ENCODE peak calls at places on chromosomes 4 and X, in seven cellular contexts. W is uterus, T is body of pancreas, F is thyroid gland, M is NB4, V is transverse colon, S is lower leg skin. G is an unnamed sample.

GRCh38 chrX:111041018-111041462 is 55.0 kb upstream of the PAK3 start:
- DNase-seq in W (no peak), T (peak; percentile 5), F (no peak), M (peak; percentile 80), V (no peak), S (no peak), G (peak; percentile 2)

GRCh38 chr4:13302876-13303275 is 181.3 kb downstream of the RAB28 start:
- DNase-seq in W (no peak), T (no peak), F (no peak), M (no peak), V (no peak), S (no peak), G (no peak)

GRCh38 chr4:184644553-184645307 is 4.5 kb downstream of the CASP3 start:
- DNase-seq in W (no peak), T (no peak), F (no peak), M (no peak), V (no peak), S (no peak), G (no peak)

GRCh38 chr4:24091632-24092240 is 201.9 kb upstream of the PPARGC1A start:
- DNase-seq in W (no peak), T (no peak), F (no peak), M (no peak), V (no peak), S (no peak), G (no peak)

GRCh38 chrX:73768886-73769285 is 205.9 kb downstream of the CHIC1 start:
- DNase-seq in W (no peak), T (no peak), F (no peak), M (no peak), V (no peak), S (no peak), G (no peak)

GRCh38 chr4:151599876-151600275 is 160.9 kb downstream of the GATB start:
- DNase-seq in W (no peak), T (no peak), F (no peak), M (no peak), V (no peak), S (no peak), G (no peak)

GRCh38 chrX:38151426-38151825 is 69.2 kb downstream of the SRPX start:
- DNase-seq in W (no peak), T (no peak), F (no peak), M (no peak), V (no peak), S (no peak), G (no peak)

GRCh38 chr4:10333942-10334341 is 123.3 kb downstream of the ZNF518B start:
- DNase-seq in W (no peak), T (no peak), F (no peak), M (no peak), V (no peak), S (no peak), G (no peak)

GRCh38 chrX:50903387-50904027 is 7.0 kb upstream of the BMP15 start:
- DNase-seq in W (no peak), T (peak; percentile 44), F (peak; percentile 7), M (peak; percentile 39), V (no peak), S (no peak), G (peak; percentile 0)

GRCh38 chrX:56751071-56751470 is 22.0 kb downstream of the NBDY start:
- DNase-seq in W (no peak), T (no peak), F (no peak), M (no peak), V (no peak), S (no peak), G (no peak)

GRCh38 chr4:27973056-27973455 is 1112.4 kb downstream of the STIM2 start:
- DNase-seq in W (no peak), T (no peak), F (no peak), M (no peak), V (no peak), S (no peak), G (no peak)

DNA sequence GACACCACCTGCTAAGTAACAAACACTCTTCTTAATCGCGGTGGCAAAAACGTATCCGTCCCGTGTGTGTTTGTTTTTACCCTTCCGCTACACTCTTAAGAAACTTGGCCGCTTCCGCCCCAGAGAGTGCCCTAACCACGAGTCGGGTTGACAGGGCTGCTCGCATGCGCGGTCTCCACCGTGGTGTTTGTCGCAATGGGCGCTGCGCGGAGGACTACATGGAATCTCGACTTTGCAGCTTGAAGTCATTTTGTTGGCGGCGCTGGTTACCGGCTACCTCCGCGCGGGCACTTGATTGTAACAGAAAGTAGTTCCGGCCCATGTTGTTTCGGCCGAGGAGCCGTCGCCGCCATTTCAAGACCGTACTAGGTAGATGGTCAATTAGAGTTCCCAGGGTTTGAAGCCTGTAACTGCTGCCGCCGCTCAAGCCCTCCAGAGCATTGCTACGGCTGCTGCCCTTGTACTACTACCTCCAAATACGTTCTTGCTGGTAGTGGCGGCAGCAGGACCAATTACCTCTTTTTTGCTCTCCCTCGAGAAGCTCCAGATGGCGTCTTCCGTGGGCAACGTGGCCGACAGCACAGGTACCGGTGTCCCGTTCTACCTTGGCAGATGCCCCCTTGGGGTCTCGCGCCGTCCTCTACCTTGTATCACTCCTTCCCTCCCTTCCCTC is at the start of gene OGT:
- DNase-seq in W (peak; percentile 96), T (peak; percentile 96), F (peak; percentile 94), M (peak; percentile 99), V (peak; percentile 95), S (peak; percentile 93), G (peak; percentile 40)
- TF ChIP-seq POLR2A in W (peak; percentile 62), T (peak; percentile 71), F (peak; percentile 81), M (peak; percentile 69), V (peak; percentile 81), S (peak; percentile 12), G (peak; percentile 65)

GRCh38 chr4:6891436-6892170 is 18.0 kb upstream of the TBC1D14 start:
- DNase-seq in W (no peak), T (no peak), F (no peak), M (peak; percentile 77), V (no peak), S (no peak), G (no peak)

GRCh38 chr4:6892909-6893202 is 16.8 kb upstream of the TBC1D14 start:
- DNase-seq in W (peak; percentile 6), T (no peak), F (no peak), M (no peak), V (no peak), S (no peak), G (no peak)

GRCh38 chr4:6893449-6894085 is 16.1 kb upstream of the TBC1D14 start:
- DNase-seq in W (peak; percentile 9), T (peak; percentile 54), F (no peak), M (peak; percentile 73), V (peak; percentile 68), S (no peak), G (no peak)

GRCh38 chr4:6894086-6894478 is 15.5 kb upstream of the TBC1D14 start:
- DNase-seq in W (no peak), T (no peak), F (no peak), M (no peak), V (peak; percentile 5), S (no peak), G (no peak)

GRCh38 chr4:6892190-6892908 is 17.3 kb upstream of the TBC1D14 start:
- DNase-seq in W (peak; percentile 34), T (peak; percentile 30), F (peak; percentile 48), M (peak; percentile 97), V (peak; percentile 61), S (peak; percentile 53), G (no peak)
- TF ChIP-seq POLR2A in W (no peak), T (no peak), F (no peak), M (no peak), V (no peak), S (no peak), G (no peak)

GRCh38 chr4:77157859-77158486 is 966 bp downstream of the CCNG2 start:
- DNase-seq in W (peak; percentile 91), T (peak; percentile 88), F (peak; percentile 93), M (peak; percentile 93), V (peak; percentile 87), S (peak; percentile 87), G (peak; percentile 63)
- TF ChIP-seq POLR2A in W (peak; percentile 23), T (peak; percentile 5), F (peak; percentile 79), M (no peak), V (peak; percentile 48), S (no peak), G (peak; percentile 20)

DNA sequence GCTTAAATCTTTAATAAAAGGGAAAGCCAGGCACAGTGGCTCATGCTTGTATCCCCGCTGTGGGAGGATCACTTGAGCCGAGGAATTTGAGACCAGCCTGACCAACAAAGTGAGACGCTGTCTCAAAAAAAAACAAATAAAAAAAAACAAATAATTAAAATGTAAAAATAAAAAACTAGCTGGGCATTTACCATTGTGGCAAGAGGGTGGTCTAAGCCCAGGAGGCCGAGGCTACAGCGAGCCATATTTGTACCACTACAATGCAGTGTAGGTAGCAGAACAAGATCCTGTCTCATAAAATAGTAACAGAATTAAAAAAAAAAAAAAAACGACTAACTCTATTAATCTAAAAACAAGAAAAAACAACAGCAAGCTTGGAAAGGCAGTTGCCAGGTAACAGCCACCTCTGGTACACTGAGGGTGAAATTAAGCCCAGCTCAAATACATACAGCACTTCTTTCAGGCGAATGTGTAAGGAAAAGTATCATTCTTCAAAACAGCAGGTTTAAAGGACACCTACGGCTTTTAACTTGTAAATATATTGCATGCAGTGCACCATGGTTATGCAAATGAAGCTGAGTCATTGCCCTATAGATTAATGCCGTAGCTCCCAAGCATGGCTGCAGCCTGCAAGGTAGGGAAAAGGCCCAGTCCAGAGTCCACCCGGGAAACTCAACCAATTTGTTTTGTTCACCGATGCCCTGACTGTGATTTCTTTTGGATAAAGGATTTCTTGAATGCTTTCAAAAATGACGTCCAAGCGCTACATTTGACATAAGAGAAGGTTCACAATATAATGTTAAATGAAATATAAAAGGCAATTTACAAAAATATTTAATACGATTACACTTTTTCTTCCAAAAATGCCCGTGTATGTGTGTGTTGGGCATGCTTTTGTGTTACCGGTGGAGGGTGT is 14.5 kb upstream of the TXLNG start:
- DNase-seq in W (no peak), T (no peak), F (peak; percentile 28), M (peak; percentile 79), V (peak; percentile 63), S (no peak), G (no peak)
- TF ChIP-seq POLR2A in W (no peak), T (no peak), F (no peak), M (peak; percentile 86), V (peak; percentile 42), S (no peak), G (peak; percentile 76)

GRCh38 chr4:74037076-74037475 is 1.4 kb downstream of the CXCL3 start:
- DNase-seq in W (no peak), T (no peak), F (no peak), M (no peak), V (no peak), S (no peak), G (no peak)
- TF ChIP-seq POLR2A in W (no peak), T (no peak), F (no peak), M (no peak), V (no peak), S (no peak), G (no peak)

G was measured in H54.